ENCODE peak calls at places on chromosome 19, in ten cellular contexts. One of them, this sample, is unnamed.

GRCh38 chr19:47434088-47434487 is 14.8 kb upstream of the MEIS3 start:
- DNase-seq in GM23338: no peak
- DNase-seq in activated CD8-positive, alpha-beta memory T cell treated with anti-CD3 and anti-CD28 coated beads for 1 hour: no peak
- DNase-seq in stimulated activated CD4-positive, alpha-beta T cell treated with anti-CD3 and anti-CD28 coated beads, Interleukin-2, amount 100 ng/mL, for 48 hours: no peak
- DNase-seq in EL: no peak
- DNase-seq in NCI-H1105: no peak
- DNase-seq in amniotic stem cell: no peak
- DNase-seq in upper lobe of left lung: no peak
- DNase-seq in lung microvascular endothelial cell: no peak
- DNase-seq in mesothelial cell of epicardium: no peak
- DNase-seq in this sample: no peak

GRCh38 chr19:45195764-45196163 is 17.2 kb downstream of the BLOC1S3 start:
- DNase-seq in GM23338: no peak
- DNase-seq in activated CD8-positive, alpha-beta memory T cell treated with anti-CD3 and anti-CD28 coated beads for 1 hour: no peak
- DNase-seq in stimulated activated CD4-positive, alpha-beta T cell treated with anti-CD3 and anti-CD28 coated beads, Interleukin-2, amount 100 ng/mL, for 48 hours: no peak
- DNase-seq in EL: peak
- DNase-seq in NCI-H1105: no peak
- DNase-seq in amniotic stem cell: peak
- DNase-seq in upper lobe of left lung: no peak
- DNase-seq in lung microvascular endothelial cell: no peak
- DNase-seq in mesothelial cell of epicardium: no peak
- DNase-seq in this sample: no peak

GRCh38 chr19:52638601-52639000 is 446 bp upstream of the ZNF83 start:
- DNase-seq in GM23338: peak
- DNase-seq in activated CD8-positive, alpha-beta memory T cell treated with anti-CD3 and anti-CD28 coated beads for 1 hour: no peak
- DNase-seq in stimulated activated CD4-positive, alpha-beta T cell treated with anti-CD3 and anti-CD28 coated beads, Interleukin-2, amount 100 ng/mL, for 48 hours: no peak
- DNase-seq in EL: peak
- DNase-seq in NCI-H1105: no peak
- DNase-seq in amniotic stem cell: no peak
- DNase-seq in upper lobe of left lung: no peak
- DNase-seq in lung microvascular endothelial cell: peak
- DNase-seq in mesothelial cell of epicardium: no peak
- DNase-seq in this sample: no peak

GRCh38 chr19:14433454-14434156 is 499 bp downstream of the PKN1 start:
- DNase-seq in GM23338: peak
- DNase-seq in activated CD8-positive, alpha-beta memory T cell treated with anti-CD3 and anti-CD28 coated beads for 1 hour: peak
- DNase-seq in stimulated activated CD4-positive, alpha-beta T cell treated with anti-CD3 and anti-CD28 coated beads, Interleukin-2, amount 100 ng/mL, for 48 hours: peak
- DNase-seq in EL: no peak
- DNase-seq in NCI-H1105: peak
- DNase-seq in amniotic stem cell: no peak
- DNase-seq in upper lobe of left lung: peak
- DNase-seq in lung microvascular endothelial cell: peak
- DNase-seq in mesothelial cell of epicardium: peak
- DNase-seq in this sample: no peak

GRCh38 chr19:14616310-14616870 is 33.5 kb downstream of the CLEC17A start:
- DNase-seq in GM23338: no peak
- DNase-seq in activated CD8-positive, alpha-beta memory T cell treated with anti-CD3 and anti-CD28 coated beads for 1 hour: no peak
- DNase-seq in stimulated activated CD4-positive, alpha-beta T cell treated with anti-CD3 and anti-CD28 coated beads, Interleukin-2, amount 100 ng/mL, for 48 hours: no peak
- DNase-seq in EL: no peak
- DNase-seq in NCI-H1105: no peak
- DNase-seq in amniotic stem cell: no peak
- DNase-seq in upper lobe of left lung: peak
- DNase-seq in lung microvascular endothelial cell: no peak
- DNase-seq in mesothelial cell of epicardium: no peak
- DNase-seq in this sample: no peak

GRCh38 chr19:22257916-22258315 is 28.3 kb upstream of the ZNF729 start:
- DNase-seq in GM23338: no peak
- DNase-seq in activated CD8-positive, alpha-beta memory T cell treated with anti-CD3 and anti-CD28 coated beads for 1 hour: no peak
- DNase-seq in stimulated activated CD4-positive, alpha-beta T cell treated with anti-CD3 and anti-CD28 coated beads, Interleukin-2, amount 100 ng/mL, for 48 hours: no peak
- DNase-seq in EL: no peak
- DNase-seq in NCI-H1105: no peak
- DNase-seq in amniotic stem cell: no peak
- DNase-seq in upper lobe of left lung: no peak
- DNase-seq in lung microvascular endothelial cell: no peak
- DNase-seq in mesothelial cell of epicardium: no peak
- DNase-seq in this sample: no peak

GRCh38 chr19:38989066-38989605 is 13.6 kb upstream of the FBXO17 start:
- DNase-seq in GM23338: peak
- DNase-seq in activated CD8-positive, alpha-beta memory T cell treated with anti-CD3 and anti-CD28 coated beads for 1 hour: no peak
- DNase-seq in stimulated activated CD4-positive, alpha-beta T cell treated with anti-CD3 and anti-CD28 coated beads, Interleukin-2, amount 100 ng/mL, for 48 hours: no peak
- DNase-seq in EL: peak
- DNase-seq in NCI-H1105: no peak
- DNase-seq in amniotic stem cell: no peak
- DNase-seq in upper lobe of left lung: no peak
- DNase-seq in lung microvascular endothelial cell: peak
- DNase-seq in mesothelial cell of epicardium: peak
- DNase-seq in this sample: no peak

GRCh38 chr19:17090501-17091074 is 15.0 kb downstream of the MYO9B start:
- DNase-seq in GM23338: no peak
- DNase-seq in activated CD8-positive, alpha-beta memory T cell treated with anti-CD3 and anti-CD28 coated beads for 1 hour: no peak
- DNase-seq in stimulated activated CD4-positive, alpha-beta T cell treated with anti-CD3 and anti-CD28 coated beads, Interleukin-2, amount 100 ng/mL, for 48 hours: peak
- DNase-seq in EL: peak
- DNase-seq in NCI-H1105: no peak
- DNase-seq in amniotic stem cell: no peak
- DNase-seq in upper lobe of left lung: peak
- DNase-seq in lung microvascular endothelial cell: peak
- DNase-seq in mesothelial cell of epicardium: no peak
- DNase-seq in this sample: no peak

GRCh38 chr19:42135836-42136235 is 3.6 kb upstream of the POU2F2 start:
- DNase-seq in GM23338: no peak
- DNase-seq in activated CD8-positive, alpha-beta memory T cell treated with anti-CD3 and anti-CD28 coated beads for 1 hour: no peak
- DNase-seq in stimulated activated CD4-positive, alpha-beta T cell treated with anti-CD3 and anti-CD28 coated beads, Interleukin-2, amount 100 ng/mL, for 48 hours: no peak
- DNase-seq in EL: no peak
- DNase-seq in NCI-H1105: no peak
- DNase-seq in amniotic stem cell: no peak
- DNase-seq in upper lobe of left lung: no peak
- DNase-seq in lung microvascular endothelial cell: no peak
- DNase-seq in mesothelial cell of epicardium: no peak
- DNase-seq in this sample: no peak

GRCh38 chr19:2532252-2533071 is 56.5 kb downstream of the GADD45B start:
- DNase-seq in GM23338: no peak
- DNase-seq in activated CD8-positive, alpha-beta memory T cell treated with anti-CD3 and anti-CD28 coated beads for 1 hour: no peak
- DNase-seq in stimulated activated CD4-positive, alpha-beta T cell treated with anti-CD3 and anti-CD28 coated beads, Interleukin-2, amount 100 ng/mL, for 48 hours: no peak
- DNase-seq in EL: peak
- DNase-seq in NCI-H1105: no peak
- DNase-seq in amniotic stem cell: peak
- DNase-seq in upper lobe of left lung: no peak
- DNase-seq in lung microvascular endothelial cell: peak
- DNase-seq in mesothelial cell of epicardium: no peak
- DNase-seq in this sample: no peak

This sample was measured in GM19239.